ENCODE peak calls at places on chromosomes 12 and 14, in ten cellular contexts. Y is brain microvascular endothelial cell, J is right lobe of liver, T is MM.1S, W is GM12865, X is endodermal cell, C is A549, G is choroid plexus epithelial cell, E is AG04450, D is astrocyte of the spinal cord. R is an unnamed sample.

GRCh38 chr12:128388461-128388921 is 121.5 kb downstream of the TMEM132C start:
- DNase-seq in Y (no peak), J (no peak), T (no peak), W (no peak), X (no peak), C (no peak), G (no peak), E (no peak), D (no peak), R (no peak)

GRCh38 chr14:90511795-90512331 is 115.0 kb downstream of the CALM1 start:
- DNase-seq in Y (no peak), J (no peak), T (no peak), W (no peak), X (no peak), C (no peak), G (no peak), E (no peak), D (no peak), R (no peak)

GRCh38 chr14:102554835-102555819 is 37.3 kb upstream of the RCOR1 start:
- DNase-seq in Y (no peak), J (peak; percentile 62), T (peak; percentile 34), W (peak; percentile 57), X (peak; percentile 93), C (no peak), G (no peak), E (no peak), D (no peak), R (no peak)

GRCh38 chr12:75750950-75751349 is 239.5 kb upstream of the KRR1 start:
- DNase-seq in Y (peak; percentile 66), J (no peak), T (no peak), W (no peak), X (no peak), C (peak; percentile 67), G (peak; percentile 90), E (peak; percentile 70), D (peak; percentile 92), R (peak; percentile 64)

GRCh38 chr12:110762891-110763290 is 20.2 kb upstream of the PPP1CC start:
- DNase-seq in Y (no peak), J (no peak), T (no peak), W (no peak), X (no peak), C (no peak), G (no peak), E (no peak), D (no peak), R (no peak)

GRCh38 chr12:109723311-109723791 is 9.7 kb downstream of the FAM222A start:
- DNase-seq in Y (no peak), J (peak; percentile 84), T (no peak), W (no peak), X (no peak), C (no peak), G (no peak), E (no peak), D (no peak), R (no peak)

GRCh38 chr14:36454599-36455240 is 65.3 kb downstream of the NKX2-1 start:
- DNase-seq in Y (no peak), J (no peak), T (no peak), W (no peak), X (no peak), C (peak; percentile 26), G (no peak), E (no peak), D (no peak), R (no peak)

GRCh38 chr12:6934110-6934509 is 6.4 kb downstream of the ATN1 start:
- DNase-seq in Y (no peak), J (no peak), T (no peak), W (no peak), X (no peak), C (no peak), G (peak; percentile 79), E (no peak), D (peak; percentile 47), R (no peak)

GRCh38 chr14:61107148-61107641 is 126.2 kb downstream of the SLC38A6 start:
- DNase-seq in Y (no peak), J (no peak), T (no peak), W (no peak), X (no peak), C (no peak), G (peak; percentile 48), E (no peak), D (no peak), R (no peak)

GRCh38 chr12:57813111-57813970 is 5.2 kb downstream of the AVIL start:
- DNase-seq in Y (no peak), J (no peak), T (no peak), W (no peak), X (no peak), C (no peak), G (peak; percentile 65), E (no peak), D (peak; percentile 28), R (no peak)

GRCh38 chr14:31745741-31746140 is 184.5 kb downstream of the NUBPL start:
- DNase-seq in Y (no peak), J (no peak), T (no peak), W (no peak), X (peak; percentile 38), C (peak; percentile 10), G (no peak), E (no peak), D (no peak), R (no peak)

GRCh38 chr12:124864326-124864752 is 675 bp upstream of the SCARB1 start:
- DNase-seq in Y (no peak), J (no peak), T (no peak), W (no peak), X (no peak), C (no peak), G (no peak), E (no peak), D (no peak), R (no peak)

GRCh38 chr12:124568431-124569374 is 1.3 kb upstream of the NCOR2 start:
- DNase-seq in Y (peak; percentile 84), J (peak; percentile 59), T (peak; percentile 81), W (peak; percentile 78), X (peak; percentile 92), C (peak; percentile 79), G (peak; percentile 98), E (peak; percentile 86), D (peak; percentile 98), R (no peak)

GRCh38 chr14:90578283-90578985 is 181.6 kb downstream of the CALM1 start:
- DNase-seq in Y (no peak), J (no peak), T (no peak), W (no peak), X (no peak), C (no peak), G (no peak), E (no peak), D (no peak), R (no peak)

GRCh38 chr14:80271389-80271788 is 60.1 kb upstream of the DIO2 start:
- DNase-seq in Y (no peak), J (no peak), T (no peak), W (no peak), X (no peak), C (no peak), G (no peak), E (no peak), D (no peak), R (no peak)

GRCh38 chr14:57751400-57751799 is 114.5 kb downstream of the SLC35F4 start:
- DNase-seq in Y (no peak), J (no peak), T (no peak), W (no peak), X (no peak), C (no peak), G (no peak), E (no peak), D (no peak), R (no peak)

DNA sequence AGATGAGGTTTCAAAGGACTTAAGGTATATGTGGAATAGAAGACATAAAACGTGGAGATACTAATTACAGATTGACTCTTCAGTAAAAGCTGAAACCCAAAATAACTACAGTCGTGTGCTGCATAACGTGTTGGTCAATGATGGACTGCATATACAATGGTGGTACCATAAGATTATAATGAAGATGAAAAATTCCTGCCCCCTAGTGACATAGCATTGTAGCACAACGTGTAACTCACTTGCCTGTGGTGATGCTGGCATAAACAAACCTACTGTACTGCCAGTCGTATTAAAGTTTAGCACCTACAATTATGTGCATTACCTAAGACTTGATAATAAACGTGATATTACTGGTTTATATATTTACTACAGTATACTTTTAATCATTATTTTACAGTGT is 150.3 kb downstream of the LRRK2 start:
- DNase-seq in Y (no peak), J (no peak), T (no peak), W (peak; percentile 31), X (no peak), C (peak; percentile 37), G (peak; percentile 14), E (no peak), D (no peak), R (no peak)
- TF ChIP-seq CTCF in Y (peak; percentile 24), J (no peak), T (peak; percentile 47), W (peak; percentile 46), X (peak; percentile 73), C (peak; percentile 22), G (peak; percentile 43), E (peak; percentile 19), D (peak; percentile 30), R (no peak)

GRCh38 chr14:94110552-94111181 is at the start of gene IFI27:
- DNase-seq in Y (no peak), J (no peak), T (no peak), W (no peak), X (peak; percentile 37), C (no peak), G (peak; percentile 53), E (no peak), D (peak; percentile 17), R (no peak)
- H3K4me3 ChIP-seq in Y (no peak within 1 kb of the TSS), J (peak within 1 kb of the TSS; percentile 9), T (no peak within 1 kb of the TSS), W (no peak within 1 kb of the TSS), X (no peak within 1 kb of the TSS), C (no peak within 1 kb of the TSS), G (no peak within 1 kb of the TSS), E (no peak within 1 kb of the TSS), D (no peak within 1 kb of the TSS), R (no peak within 1 kb of the TSS)

DNA sequence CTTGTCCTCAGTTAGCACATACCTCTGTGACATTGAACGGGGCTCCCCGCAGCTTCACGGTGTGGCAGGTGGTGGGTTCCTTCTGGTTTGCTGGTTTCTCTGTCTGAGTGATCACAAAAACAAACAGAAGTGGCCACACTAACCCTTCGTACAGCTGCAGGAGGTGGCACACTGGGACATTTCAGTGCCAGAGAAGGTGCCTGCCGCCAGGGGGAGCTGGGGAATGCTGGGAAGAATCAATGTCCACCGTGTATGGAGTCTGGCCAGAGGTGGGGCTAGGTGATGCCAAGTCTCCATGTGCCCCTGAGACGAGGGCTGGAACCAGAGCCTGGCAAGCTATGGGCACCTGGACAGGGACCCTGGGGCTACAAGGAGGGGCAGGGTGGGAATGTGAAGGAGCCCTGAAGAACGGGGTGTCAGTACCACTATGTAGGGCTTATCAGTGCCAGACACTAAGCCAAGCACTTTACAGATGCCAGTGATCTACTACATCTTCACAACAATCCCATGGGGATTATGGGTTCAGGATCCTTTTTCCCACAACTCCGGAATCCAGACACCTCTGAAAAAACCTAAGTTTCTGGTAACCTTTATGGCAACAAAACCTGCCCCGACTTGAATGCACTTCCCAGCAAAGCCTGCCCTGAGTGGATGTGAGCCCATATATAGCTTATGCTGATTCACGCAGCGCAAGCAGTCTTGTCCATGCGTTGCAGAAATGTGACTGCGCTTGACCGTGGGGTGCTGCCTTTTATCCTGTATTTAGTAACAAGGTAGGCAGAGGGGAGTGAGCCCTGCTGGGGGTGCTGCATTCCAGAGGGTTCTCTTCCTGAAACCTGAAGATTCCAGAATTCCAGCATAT is 10.8 kb downstream of the RBM19 start:
- DNase-seq in Y (peak; percentile 16), J (peak; percentile 49), T (no peak), W (peak; percentile 28), X (peak; percentile 94), C (peak; percentile 70), G (peak; percentile 30), E (no peak), D (no peak), R (no peak)
- TF ChIP-seq CTCF in Y (peak; percentile 78), J (peak; percentile 49), T (peak; percentile 34), W (peak; percentile 57), X (peak; percentile 81), C (peak; percentile 60), G (peak; percentile 71), E (peak; percentile 62), D (peak; percentile 65), R (peak; percentile 71)

GRCh38 chr14:75542585-75543091 is 20.4 kb downstream of the BATF start:
- DNase-seq in Y (no peak), J (peak; percentile 79), T (no peak), W (peak; percentile 84), X (no peak), C (no peak), G (peak; percentile 72), E (no peak), D (no peak), R (no peak)
- H3K4me3 ChIP-seq in Y (no peak overlapping the region), J (no peak overlapping the region), T (no peak overlapping the region), W (peak overlapping the region; percentile 24), X (no peak overlapping the region), C (no peak overlapping the region), G (no peak overlapping the region), E (no peak overlapping the region), D (no peak overlapping the region), R (no peak overlapping the region)